ENCODE peak calls at places on chromosomes 3 and 15, in six cellular contexts. T is testis, M is GM23248, G is heart right ventricle, V is K562, N is OCI-LY7. J is an unnamed sample.

GRCh38 chr3:48695113-48695753 is 9.5 kb upstream of the NCKIPSD start:
- DNase-seq in T (peak; percentile 90), M (peak; percentile 92), G (peak; percentile 60), V (peak; percentile 25), N (no peak), J (no peak)

GRCh38 chr3:87199621-87200020 is 27.5 kb upstream of the CHMP2B start:
- DNase-seq in T (no peak), M (no peak), G (no peak), V (no peak), N (no peak), J (no peak)

GRCh38 chr3:174232658-174233429 is 626.3 kb upstream of the NAALADL2 start:
- DNase-seq in T (no peak), M (no peak), G (no peak), V (no peak), N (no peak), J (no peak)

GRCh38 chr3:125165189-125165947 is 47.2 kb downstream of the SLC12A8 start:
- DNase-seq in T (peak; percentile 78), M (peak; percentile 68), G (peak; percentile 50), V (no peak), N (peak; percentile 15), J (no peak)

GRCh38 chr3:49872801-49873281 is 3.1 kb upstream of the CAMKV start:
- DNase-seq in T (no peak), M (no peak), G (no peak), V (no peak), N (no peak), J (no peak)

GRCh38 chr3:134407247-134407640 is 33.0 kb upstream of the AMOTL2 start:
- DNase-seq in T (no peak), M (peak; percentile 67), G (no peak), V (no peak), N (no peak), J (no peak)

GRCh38 chr3:51980253-51980652 is 3.1 kb upstream of the ACY1 start:
- DNase-seq in T (no peak), M (no peak), G (no peak), V (no peak), N (no peak), J (no peak)

GRCh38 chr3:107272471-107272870 is 104.8 kb upstream of the CCDC54 start:
- DNase-seq in T (no peak), M (peak; percentile 22), G (no peak), V (no peak), N (no peak), J (no peak)

DNA sequence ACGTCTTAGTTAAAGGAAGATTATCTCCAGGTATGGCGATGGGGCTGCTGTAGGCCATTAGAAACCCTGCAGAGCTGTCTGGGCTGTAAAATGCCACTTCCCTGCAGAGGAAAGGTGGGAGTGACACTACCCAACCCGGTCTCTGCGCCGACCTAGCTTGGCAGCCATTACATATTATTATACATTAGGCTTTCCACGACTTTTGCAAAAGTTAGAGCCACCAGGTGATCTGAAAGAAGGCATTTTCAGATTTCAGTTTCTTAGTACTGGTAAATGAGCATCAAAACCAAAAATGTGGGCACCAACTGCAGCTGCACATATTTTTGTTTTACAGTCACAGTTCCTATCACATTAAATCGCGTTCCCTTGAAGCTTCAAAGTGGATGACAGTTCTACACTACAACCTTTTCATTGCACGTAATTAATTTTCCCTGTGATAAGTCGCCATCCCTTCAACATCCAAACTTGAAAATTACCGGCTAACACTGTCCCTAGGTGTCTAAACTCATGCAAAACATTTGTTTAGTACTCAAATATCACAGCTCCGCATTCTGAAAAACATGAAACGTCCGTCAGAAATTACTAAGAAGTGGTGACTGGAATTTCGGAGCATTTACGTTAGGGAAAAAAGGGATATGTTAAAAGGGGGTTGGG is 81.3 kb upstream of the CHD2 start:
- DNase-seq in T (no peak), M (no peak), G (no peak), V (no peak), N (no peak), J (no peak)
- H3K27ac ChIP-seq in T (peak overlapping the region; percentile 85), M (peak overlapping the region; percentile 86), G (no peak overlapping the region), V (peak overlapping the region; percentile 80), N (peak overlapping the region; percentile 71), J (peak overlapping the region; percentile 30)

DNA sequence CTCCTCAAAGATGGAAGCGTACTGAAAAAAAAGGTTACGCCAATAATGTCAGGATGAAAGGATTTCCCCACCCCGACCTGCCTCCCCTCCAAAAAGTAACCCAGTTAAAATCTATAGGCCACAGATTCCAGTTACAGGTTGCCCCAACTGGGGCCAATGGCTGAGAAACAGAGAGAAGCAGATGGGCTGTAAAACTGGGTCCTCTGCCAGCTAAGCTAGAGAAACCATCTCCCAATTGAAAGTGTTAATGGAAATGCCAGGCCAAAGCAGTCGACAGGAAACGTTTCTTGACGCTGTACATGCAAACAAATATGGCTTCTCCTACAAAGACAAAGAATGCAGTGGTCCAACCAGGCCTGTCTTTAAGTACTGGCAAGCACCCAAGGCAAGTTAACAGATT is 71.3 kb downstream of the MAGI1 start:
- DNase-seq in T (no peak), M (no peak), G (no peak), V (no peak), N (no peak), J (no peak)
- H3K9me3 ChIP-seq in T (no peaks in the 10 kb centered on the region), M (no peaks in the 10 kb centered on the region), G (no peaks in the 10 kb centered on the region), V (no peaks in the 10 kb centered on the region), N (no peaks in the 10 kb centered on the region), J (no peaks in the 10 kb centered on the region)

DNA sequence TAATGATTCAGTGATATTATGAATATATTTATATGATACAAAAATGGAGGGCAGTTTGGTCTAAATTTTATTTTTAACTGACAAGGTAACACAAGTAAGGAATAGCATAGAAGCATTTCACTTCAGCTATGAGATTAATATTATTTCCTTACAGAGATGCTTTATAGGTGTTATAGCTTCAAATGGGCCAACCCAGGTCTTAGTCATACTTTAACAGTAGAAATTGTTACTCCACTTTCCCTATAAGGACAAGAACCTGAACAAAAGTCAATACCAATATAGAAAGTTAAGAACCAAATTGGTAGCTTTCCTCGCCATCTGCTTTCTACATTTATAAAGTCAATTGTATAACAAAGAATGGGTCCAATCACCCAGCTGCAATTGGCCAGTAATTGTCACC is 570.6 kb downstream of the FOXP1 start:
- DNase-seq in T (no peak), M (no peak), G (no peak), V (no peak), N (no peak), J (no peak)
- H3K27ac ChIP-seq in T (no peak overlapping the region), M (no peak overlapping the region), G (no peak overlapping the region), V (no peak overlapping the region), N (no peak overlapping the region), J (no peak overlapping the region)

GRCh38 chr3:13902648-13903238 is 22.9 kb upstream of the WNT7A start:
- DNase-seq in T (no peak), M (no peak), G (no peak), V (no peak), N (no peak), J (no peak)

GRCh38 chr3:13896473-13897154 is 16.7 kb upstream of the WNT7A start:
- DNase-seq in T (peak; percentile 81), M (peak; percentile 86), G (no peak), V (peak; percentile 69), N (peak; percentile 68), J (no peak)

GRCh38 chr3:13901935-13902584 is 22.2 kb upstream of the WNT7A start:
- DNase-seq in T (no peak), M (no peak), G (no peak), V (no peak), N (no peak), J (no peak)
- H3K9me3 ChIP-seq in T (no peaks in the 10 kb centered on the region), M (no peaks in the 10 kb centered on the region), G (peaks cover 70% of the 10 kb centered on the region), V (no peaks in the 10 kb centered on the region), N (peaks cover 28% of the 10 kb centered on the region), J (peaks cover 11% of the 10 kb centered on the region)

DNA sequence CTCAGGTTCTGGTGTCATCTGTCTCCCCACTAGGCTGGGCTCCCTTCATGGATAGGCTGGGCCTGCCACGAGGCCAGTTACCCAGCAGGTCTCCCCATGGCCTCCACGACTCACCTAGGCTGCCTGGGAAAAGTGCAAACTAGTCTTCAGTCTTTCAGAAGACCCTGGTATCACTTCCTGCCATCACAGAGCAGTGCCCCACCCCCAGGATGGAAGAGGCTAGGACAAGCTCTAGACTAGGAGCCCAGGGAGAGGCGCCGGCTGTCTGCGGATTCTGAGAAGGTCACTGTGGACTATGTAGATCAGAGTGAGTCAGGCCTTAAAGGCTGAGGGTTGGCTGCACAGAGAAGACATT is 63.7 kb downstream of the CORO2B start:
- DNase-seq in T (no peak), M (no peak), G (no peak), V (no peak), N (no peak), J (no peak)
- H3K27ac ChIP-seq in T (no peak overlapping the region), M (no peak overlapping the region), G (no peak overlapping the region), V (no peak overlapping the region), N (peak overlapping the region; percentile 12), J (no peak overlapping the region)